ENCODE peak calls at places on chromosomes 16 and 17, in nine cellular contexts. I is mesenchymal stem cell, C is H9, M is Karpas-422, X is upper lobe of right lung, R is thoracic aorta, T is fibroblast of lung, G is aorta, V is heart right ventricle. U is an unnamed sample.

GRCh38 chr16:88308441-88309173 is 74.2 kb upstream of the ZNF469 start:
- DNase-seq in T (no peak), C (no peak), X (no peak), R (no peak), I (no peak), G (peak; percentile 38), V (no peak), M (no peak), U (no peak)

GRCh38 chr16:85988723-85989313 is 89.9 kb downstream of the IRF8 start:
- DNase-seq in G (peak; percentile 30), C (no peak), R (no peak), I (no peak), T (no peak), V (no peak), X (no peak), M (no peak), U (no peak)

GRCh38 chr16:15958703-15959348 is 9.4 kb downstream of the ABCC1 start:
- DNase-seq in V (no peak), X (no peak), M (no peak), R (no peak), G (peak; percentile 34), I (no peak), C (no peak), T (no peak), U (no peak)

GRCh38 chr16:12398029-12398735 is 405.5 kb downstream of the CPPED1 start:
- DNase-seq in M (no peak), X (no peak), G (no peak), I (no peak), T (peak; percentile 48), R (no peak), V (no peak), C (no peak), U (no peak)

GRCh38 chr17:73595068-73595865 is 49.0 kb downstream of the SDK2 start:
- DNase-seq in V (peak; percentile 54), T (no peak), R (no peak), C (peak; percentile 92), G (no peak), X (peak; percentile 71), M (peak; percentile 66), I (peak; percentile 64), U (no peak)

GRCh38 chr17:66302761-66303626 is 581 bp downstream of the PRKCA start:
- DNase-seq in G (peak; percentile 84), I (peak; percentile 65), R (peak; percentile 11), C (peak; percentile 74), V (peak; percentile 59), X (peak; percentile 83), M (peak; percentile 54), T (peak; percentile 63), U (peak; percentile 20)

GRCh38 chr16:15874745-15875314 is 13.6 kb downstream of the CEP20 start:
- DNase-seq in M (peak; percentile 64), R (no peak), V (peak; percentile 20), T (peak; percentile 64), I (peak; percentile 76), G (no peak), C (peak; percentile 57), X (no peak), U (no peak)

GRCh38 chr17:32881054-32881453 is 4.1 kb upstream of the MYO1D start:
- DNase-seq in M (no peak), T (no peak), V (no peak), G (no peak), I (no peak), R (no peak), C (no peak), X (no peak), U (no peak)

GRCh38 chr17:7477392-7478275 is 1.8 kb downstream of the ZBTB4 start:
- DNase-seq in R (no peak), C (no peak), M (no peak), G (peak; percentile 83), V (peak; percentile 44), T (peak; percentile 85), I (peak; percentile 99), X (peak; percentile 76), U (no peak)

GRCh38 chr17:69763503-69763902 is 311.5 kb upstream of the KCNJ16 start:
- DNase-seq in M (no peak), G (no peak), I (peak; percentile 61), V (no peak), C (no peak), X (no peak), R (no peak), T (peak; percentile 69), U (no peak)

GRCh38 chr17:82786427-82786826 is 34.6 kb downstream of the TBCD start:
- DNase-seq in G (no peak), V (no peak), T (no peak), R (no peak), C (peak; percentile 32), M (no peak), I (no peak), X (no peak), U (no peak)

GRCh38 chr16:84581161-84581560 is 36.7 kb downstream of the COTL1 start:
- DNase-seq in R (no peak), M (no peak), I (peak; percentile 70), V (no peak), X (no peak), C (no peak), G (no peak), T (no peak), U (no peak)

GRCh38 chr17:12729086-12729485 is 60.2 kb upstream of the ARHGAP44 start:
- DNase-seq in M (no peak), V (no peak), I (no peak), G (peak; percentile 81), T (peak; percentile 30), C (peak; percentile 27), R (no peak), X (no peak), U (no peak)

GRCh38 chr17:56653877-56654276 is 60.4 kb downstream of the NOG start:
- DNase-seq in T (peak; percentile 52), M (peak; percentile 75), G (no peak), X (no peak), V (no peak), R (no peak), C (peak; percentile 86), I (peak; percentile 61), U (peak; percentile 22)

GRCh38 chr17:58492238-58493121 is 4.3 kb upstream of the HSF5 start:
- DNase-seq in I (no peak), M (no peak), X (no peak), V (no peak), G (no peak), R (no peak), T (no peak), C (no peak), U (no peak)

GRCh38 chr16:24685539-24686432 is 43.7 kb upstream of the TNRC6A start:
- DNase-seq in T (peak; percentile 83), C (peak; percentile 74), M (peak; percentile 37), I (peak; percentile 95), X (no peak), V (peak; percentile 38), G (peak; percentile 85), R (peak; percentile 41), U (no peak)

GRCh38 chr16:50313596-50314483 is 47.5 kb downstream of the ADCY7 start:
- DNase-seq in T (peak; percentile 76), I (no peak), C (peak; percentile 28), X (peak; percentile 78), R (no peak), G (peak; percentile 85), M (no peak), V (peak; percentile 70), U (no peak)

GRCh38 chr17:62871291-62871690 is 63.2 kb upstream of the MARCHF10 start:
- DNase-seq in X (no peak), C (no peak), I (no peak), G (no peak), V (no peak), M (no peak), T (no peak), R (no peak), U (no peak)

GRCh38 chr17:42282478-42283080 is 5.7 kb upstream of the STAT5A start:
- DNase-seq in R (no peak), X (peak; percentile 21), T (no peak), V (no peak), C (peak; percentile 64), M (no peak), I (no peak), G (peak; percentile 25), U (no peak)

GRCh38 chr17:9204623-9205329 is 183.5 kb downstream of the NTN1 start:
- DNase-seq in G (no peak), C (no peak), T (no peak), V (no peak), M (no peak), R (no peak), X (no peak), I (no peak), U (no peak)
- H3K9me3 ChIP-seq in G (no peaks in the 10 kb centered on the region), C (no peaks in the 10 kb centered on the region), T (no peaks in the 10 kb centered on the region), V (no peaks in the 10 kb centered on the region), M (no peaks in the 10 kb centered on the region), R (no peaks in the 10 kb centered on the region), X (no peaks in the 10 kb centered on the region), I (no peaks in the 10 kb centered on the region), U (no peaks in the 10 kb centered on the region)

DNA sequence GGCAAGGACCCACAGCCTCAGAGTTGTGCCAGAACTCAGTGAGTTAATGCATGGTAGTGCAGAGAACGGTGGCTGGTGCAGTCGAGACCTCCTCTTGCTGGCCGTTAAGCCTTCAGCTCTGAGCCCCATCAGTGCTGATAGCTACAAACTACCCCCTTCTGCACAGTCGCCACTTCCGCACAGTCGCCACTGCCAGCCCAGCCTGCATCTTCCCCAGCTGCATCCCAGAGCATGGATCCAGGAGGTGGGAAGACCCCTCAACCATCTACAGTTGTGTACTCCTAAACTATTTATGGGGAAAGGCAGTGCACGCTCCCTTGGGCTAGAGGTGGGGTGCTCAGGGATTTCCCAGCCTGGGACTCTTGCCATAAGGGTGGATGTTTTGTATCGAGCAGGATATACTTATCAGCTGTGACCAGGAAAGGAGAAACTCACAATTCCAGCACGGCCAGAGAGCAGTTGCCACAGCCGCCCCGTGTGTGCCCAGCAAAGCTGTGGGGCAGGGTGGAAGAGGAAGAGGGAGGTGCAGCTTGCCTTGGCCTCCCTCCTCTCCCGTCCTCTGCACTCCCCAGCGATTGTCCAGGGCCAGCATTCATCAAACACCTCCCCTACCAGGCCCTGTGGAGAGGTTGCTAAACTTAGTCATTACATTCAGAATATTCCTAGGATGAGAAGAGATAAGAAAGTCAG is 49.5 kb upstream of the CMIP start:
- DNase-seq in R (no peak), C (no peak), V (peak; percentile 45), M (no peak), G (no peak), I (no peak), T (no peak), X (no peak), U (no peak)
- H3K9me3 ChIP-seq in R (peaks cover 8% of the 10 kb centered on the region), C (no peaks in the 10 kb centered on the region), V (peaks cover 10% of the 10 kb centered on the region), M (no peaks in the 10 kb centered on the region), G (peaks cover 2% of the 10 kb centered on the region), I (no peaks in the 10 kb centered on the region), T (no peaks in the 10 kb centered on the region), X (no peaks in the 10 kb centered on the region), U (no peaks in the 10 kb centered on the region)

GRCh38 chr16:35575432-35575821 is 2116.0 kb downstream of the TP53TG3F start:
- DNase-seq in R (no peak), C (no peak), I (no peak), G (no peak), T (no peak), X (no peak), M (no peak), V (no peak), U (no peak)
- H3K9me3 ChIP-seq in R (no peaks in the 10 kb centered on the region), C (peaks cover 95% of the 10 kb centered on the region), I (peaks cover 16% of the 10 kb centered on the region), G (peaks cover 6% of the 10 kb centered on the region), T (no peaks in the 10 kb centered on the region), X (peaks cover 4% of the 10 kb centered on the region), M (peaks cover 27% of the 10 kb centered on the region), V (peaks cover 39% of the 10 kb centered on the region), U (no peaks in the 10 kb centered on the region)

DNA sequence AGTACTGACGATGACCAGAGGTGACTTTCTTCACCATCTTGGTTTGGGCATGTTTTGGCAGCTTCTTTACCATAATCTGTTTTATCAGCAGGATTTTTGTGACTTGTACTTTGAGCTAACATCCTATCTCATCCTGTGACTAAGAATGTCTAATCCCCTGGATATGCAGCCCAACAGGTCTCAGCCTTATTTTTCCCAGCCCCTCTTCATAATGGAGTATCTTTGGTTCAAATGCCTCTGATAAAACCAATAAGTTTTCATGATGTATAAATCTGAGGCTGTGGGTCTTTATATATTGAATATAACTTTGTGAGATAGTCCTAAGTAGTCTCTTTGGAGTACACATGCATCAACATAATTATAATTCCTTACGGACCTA is 186.9 kb upstream of the WSB1 start:
- DNase-seq in V (no peak), I (no peak), G (no peak), R (no peak), T (no peak), X (no peak), C (no peak), M (no peak), U (no peak)
- H3K9me3 ChIP-seq in V (no peaks in the 10 kb centered on the region), I (no peaks in the 10 kb centered on the region), G (no peaks in the 10 kb centered on the region), R (no peaks in the 10 kb centered on the region), T (no peaks in the 10 kb centered on the region), X (no peaks in the 10 kb centered on the region), C (peaks cover 29% of the 10 kb centered on the region), M (no peaks in the 10 kb centered on the region), U (no peaks in the 10 kb centered on the region)

U was measured in T-helper 17 cell.